ENCODE peak calls at places on chromosomes 3 and 15, in seven cellular contexts. Q, T, J, G, K, B and L are unnamed samples.

GRCh38 chr15:74022706-74023470 is 28.4 kb downstream of the PML start:
- DNase-seq in Q (no peak), T (no peak), J (no peak), G (no peak), K (no peak), B (no peak), L (no peak)

GRCh38 chr15:67818464-67818863 is 6.8 kb upstream of the SKOR1 start:
- DNase-seq in Q (no peak), T (no peak), J (no peak), G (no peak), K (no peak), B (no peak), L (no peak)

GRCh38 chr15:27851811-27852210 is 247.3 kb downstream of the OCA2 start:
- DNase-seq in Q (no peak), T (no peak), J (no peak), G (no peak), K (no peak), B (no peak), L (no peak)

GRCh38 chr3:122858373-122858772 is 63.5 kb downstream of the SLC49A4 start:
- DNase-seq in Q (no peak), T (peak), J (no peak), G (no peak), K (no peak), B (no peak), L (no peak)

GRCh38 chr3:132265008-132265407 is 52.2 kb upstream of the ACP3 start:
- DNase-seq in Q (no peak), T (no peak), J (no peak), G (no peak), K (no peak), B (no peak), L (no peak)

GRCh38 chr15:96325579-96326331 is 4.7 kb upstream of the NR2F2 start:
- DNase-seq in Q (no peak), T (peak), J (no peak), G (no peak), K (no peak), B (no peak), L (no peak)

GRCh38 chr3:108089544-108089943 is 1.3 kb downstream of the CD47 start:
- DNase-seq in Q (no peak), T (peak), J (no peak), G (no peak), K (no peak), B (no peak), L (no peak)

GRCh38 chr3:71478568-71478967 is 105.0 kb downstream of the FOXP1 start:
- DNase-seq in Q (no peak), T (peak), J (no peak), G (no peak), K (peak), B (no peak), L (no peak)

GRCh38 chr3:51799879-51800757 is 21.1 kb upstream of the IQCF6 start:
- DNase-seq in Q (peak), T (peak), J (peak), G (no peak), K (peak), B (peak), L (no peak)

GRCh38 chr15:88139936-88140335 is 116.6 kb downstream of the NTRK3 start:
- DNase-seq in Q (no peak), T (no peak), J (no peak), G (no peak), K (no peak), B (no peak), L (no peak)

GRCh38 chr15:56892651-56893348 is 25.6 kb upstream of the TCF12 start:
- DNase-seq in Q (no peak), T (no peak), J (no peak), G (no peak), K (no peak), B (no peak), L (no peak)

GRCh38 chr15:79290642-79291275 is 8.2 kb downstream of the ANKRD34C start:
- DNase-seq in Q (no peak), T (no peak), J (no peak), G (no peak), K (no peak), B (no peak), L (no peak)

GRCh38 chr3:66639794-66640356 is 139.1 kb upstream of the LRIG1 start:
- DNase-seq in Q (no peak), T (no peak), J (no peak), G (no peak), K (no peak), B (no peak), L (no peak)

GRCh38 chr3:172607305-172608121 is 84.3 kb upstream of the TNFSF10 start:
- DNase-seq in Q (no peak), T (peak), J (no peak), G (peak), K (no peak), B (no peak), L (no peak)

GRCh38 chr15:62896969-62897486 is 145.5 kb upstream of the TPM1 start:
- DNase-seq in Q (no peak), T (peak), J (peak), G (no peak), K (no peak), B (peak), L (no peak)

GRCh38 chr3:104885214-104885814 is 481.4 kb upstream of the ALCAM start:
- DNase-seq in Q (no peak), T (no peak), J (no peak), G (no peak), K (no peak), B (no peak), L (no peak)

GRCh38 chr3:161915283-161915682 is 418.7 kb downstream of the OTOL1 start:
- DNase-seq in Q (no peak), T (no peak), J (no peak), G (no peak), K (no peak), B (no peak), L (no peak)

GRCh38 chr15:80536231-80536630 is 132.0 kb downstream of the ARNT2 start:
- DNase-seq in Q (no peak), T (no peak), J (no peak), G (no peak), K (no peak), B (no peak), L (no peak)

GRCh38 chr15:60703196-60703933 is 224.4 kb upstream of the ICE2 start:
- DNase-seq in Q (no peak), T (no peak), J (no peak), G (no peak), K (no peak), B (no peak), L (no peak)

GRCh38 chr3:180284331-180285110 is 247.8 kb upstream of the PEX5L start:
- DNase-seq in Q (no peak), T (peak), J (no peak), G (no peak), K (no peak), B (no peak), L (no peak)

GRCh38 chr3:19668163-19668562 is 265.9 kb downstream of the EFHB start:
- DNase-seq in Q (no peak), T (no peak), J (no peak), G (no peak), K (no peak), B (no peak), L (no peak)

GRCh38 chr15:75622505-75622904 is 3.0 kb downstream of the SNUPN start:
- DNase-seq in Q (no peak), T (no peak), J (no peak), G (no peak), K (no peak), B (no peak), L (no peak)

GRCh38 chr15:97350813-97351212 is 609.7 kb upstream of the ARRDC4 start:
- DNase-seq in Q (no peak), T (no peak), J (no peak), G (no peak), K (no peak), B (no peak), L (no peak)

GRCh38 chr3:106130384-106131084 is 261.7 kb upstream of the CBLB start:
- DNase-seq in Q (no peak), T (peak), J (no peak), G (no peak), K (no peak), B (peak), L (no peak)

GRCh38 chr15:55031732-55032131 is 165.0 kb downstream of the RSL24D1 start:
- DNase-seq in Q (no peak), T (no peak), J (no peak), G (no peak), K (no peak), B (no peak), L (no peak)

GRCh38 chr15:68667800-68668625 is 89.2 kb downstream of the CORO2B start:
- DNase-seq in Q (no peak), T (no peak), J (peak), G (no peak), K (no peak), B (no peak), L (no peak)

GRCh38 chr3:129556358-129556695 is 13.4 kb downstream of the H1-8 start:
- DNase-seq in Q (no peak), T (no peak), J (no peak), G (no peak), K (no peak), B (no peak), L (no peak)

GRCh38 chr3:292038-292437 is 95.5 kb downstream of the CHL1 start:
- DNase-seq in Q (no peak), T (no peak), J (no peak), G (no peak), K (no peak), B (no peak), L (no peak)

GRCh38 chr15:93861413-93861812 is 369.9 kb upstream of the MCTP2 start:
- DNase-seq in Q (no peak), T (peak), J (peak), G (no peak), K (no peak), B (no peak), L (no peak)

GRCh38 chr3:188021041-188021440 is 132.9 kb upstream of the LPP start:
- DNase-seq in Q (no peak), T (peak), J (no peak), G (no peak), K (no peak), B (no peak), L (no peak)

GRCh38 chr3:18672561-18672960 is 247.4 kb upstream of the SATB1 start:
- DNase-seq in Q (no peak), T (no peak), J (no peak), G (no peak), K (no peak), B (no peak), L (no peak)

GRCh38 chr3:104291878-104292277 is 1074.8 kb upstream of the ALCAM start:
- DNase-seq in Q (no peak), T (peak), J (no peak), G (no peak), K (no peak), B (no peak), L (no peak)

GRCh38 chr3:138310494-138310893 is 19.2 kb downstream of the NME9 start:
- DNase-seq in Q (no peak), T (no peak), J (no peak), G (no peak), K (no peak), B (no peak), L (no peak)

GRCh38 chr3:169512991-169513390 is 150.5 kb downstream of the MECOM start:
- DNase-seq in Q (no peak), T (no peak), J (no peak), G (no peak), K (no peak), B (no peak), L (no peak)

GRCh38 chr3:7504886-7505775 is 644.2 kb downstream of the GRM7 start:
- DNase-seq in Q (no peak), T (peak), J (no peak), G (no peak), K (no peak), B (no peak), L (no peak)